ENCODE peak calls at places on chromosomes 2 and 18, in six cellular contexts. K, M, U, H, C and A are unnamed samples.

GRCh38 chr2:157899125-157899839 is 23.2 kb upstream of the ACVR1 start:
- DNase-seq in K (no peak), M (no peak), U (no peak), H (no peak), C (no peak), A (no peak)

GRCh38 chr2:39121523-39122063 is 742 bp upstream of the SOS1 start:
- DNase-seq in K (no peak), M (no peak), U (no peak), H (no peak), C (no peak), A (no peak)

GRCh38 chr2:232563580-232563979 is 13.1 kb downstream of the EIF4E2 start:
- DNase-seq in K (peak; percentile 77), M (peak; percentile 95), U (no peak), H (peak; percentile 33), C (no peak), A (no peak)

GRCh38 chr18:74514860-74515495 is 18.8 kb downstream of the CNDP2 start:
- DNase-seq in K (no peak), M (no peak), U (peak; percentile 7), H (no peak), C (no peak), A (no peak)

GRCh38 chr18:1995041-1995612 is 576.2 kb downstream of the METTL4 start:
- DNase-seq in K (no peak), M (no peak), U (no peak), H (no peak), C (no peak), A (no peak)

GRCh38 chr2:65482971-65483370 is 50.6 kb upstream of the SPRED2 start:
- DNase-seq in K (no peak), M (no peak), U (no peak), H (no peak), C (no peak), A (no peak)

GRCh38 chr2:111119004-111119846 is 1.5 kb upstream of the BCL2L11 start:
- DNase-seq in K (no peak), M (no peak), U (peak; percentile 48), H (peak; percentile 21), C (no peak), A (peak; percentile 23)

GRCh38 chr2:206096876-206097275 is 10.9 kb upstream of the INO80D start:
- DNase-seq in K (no peak), M (no peak), U (no peak), H (no peak), C (no peak), A (no peak)

GRCh38 chr2:172525601-172526000 is 30.3 kb upstream of the PDK1 start:
- DNase-seq in K (no peak), M (peak; percentile 40), U (no peak), H (no peak), C (no peak), A (no peak)

GRCh38 chr2:156156580-156156979 is 175.9 kb downstream of the NR4A2 start:
- DNase-seq in K (no peak), M (no peak), U (no peak), H (no peak), C (no peak), A (no peak)

GRCh38 chr2:163132850-163133249 is 294.3 kb upstream of the KCNH7 start:
- DNase-seq in K (peak; percentile 2), M (peak; percentile 57), U (no peak), H (peak; percentile 24), C (no peak), A (no peak)

GRCh38 chr2:98869272-98869641 is 66.8 kb downstream of the CRACDL start:
- DNase-seq in K (no peak), M (peak; percentile 99), U (peak; percentile 48), H (no peak), C (no peak), A (no peak)
- H3K4me1 ChIP-seq in K (peaks cover 1% of the 10 kb centered on the region), M (no peaks in the 10 kb centered on the region), U (no peaks in the 10 kb centered on the region), H (peaks cover 7% of the 10 kb centered on the region), C (peaks cover 8% of the 10 kb centered on the region), A (peaks cover 4% of the 10 kb centered on the region)

GRCh38 chr2:12289105-12289802 is 427.5 kb upstream of the TRIB2 start:
- DNase-seq in K (no peak), M (no peak), U (no peak), H (no peak), C (no peak), A (no peak)
- H4K91ac ChIP-seq in K (no peak overlapping the region), M (peak overlapping the region; percentile 86), U (no peak overlapping the region), H (no peak overlapping the region), C (no peak overlapping the region), A (no peak overlapping the region)

GRCh38 chr2:105378276-105378840 is 20.5 kb downstream of the FHL2 start:
- DNase-seq in K (no peak), M (peak; percentile 93), U (no peak), H (no peak), C (no peak), A (no peak)

GRCh38 chr2:105378921-105379383 is 19.9 kb downstream of the FHL2 start:
- DNase-seq in K (no peak), M (peak; percentile 37), U (no peak), H (no peak), C (no peak), A (no peak)

GRCh38 chr2:105376010-105376409 is 22.8 kb downstream of the FHL2 start:
- DNase-seq in K (no peak), M (peak; percentile 78), U (no peak), H (no peak), C (no peak), A (no peak)

GRCh38 chr2:105376789-105377231 is 22.0 kb downstream of the FHL2 start:
- DNase-seq in K (peak; percentile 92), M (peak; percentile 90), U (no peak), H (peak; percentile 85), C (no peak), A (no peak)

DNA sequence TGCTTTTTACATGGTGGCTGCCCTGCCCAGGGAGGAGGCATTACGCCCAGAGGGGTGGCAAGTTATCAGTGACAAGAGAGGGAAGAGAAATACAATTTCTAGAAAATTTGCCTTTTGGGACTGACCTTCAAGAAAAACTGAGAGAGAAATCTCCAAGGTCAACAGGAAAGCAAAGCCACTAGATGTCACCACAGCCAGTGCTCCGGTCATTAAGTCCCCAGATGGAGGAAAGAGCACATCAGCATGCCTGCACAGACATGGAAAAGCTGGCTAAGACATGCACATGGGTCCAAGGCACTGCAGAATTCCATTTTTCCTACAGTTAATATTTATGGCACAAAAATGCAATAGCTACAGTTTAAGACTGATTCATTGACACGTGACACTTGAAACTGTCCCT is 21.0 kb downstream of the FHL2 start:
- DNase-seq in K (no peak), M (peak; percentile 28), U (no peak), H (no peak), C (no peak), A (no peak)
- H3K4me1 ChIP-seq in K (peaks cover 68% of the 10 kb centered on the region), M (peaks cover 13% of the 10 kb centered on the region), U (no peaks in the 10 kb centered on the region), H (peaks cover 47% of the 10 kb centered on the region), C (no peaks in the 10 kb centered on the region), A (no peaks in the 10 kb centered on the region)

GRCh38 chr2:36387258-36387916 is 31.8 kb downstream of the CRIM1 start:
- DNase-seq in K (no peak), M (peak; percentile 28), U (no peak), H (peak; percentile 55), C (no peak), A (no peak)
- H4K91ac ChIP-seq in K (no peak overlapping the region), M (no peak overlapping the region), U (no peak overlapping the region), H (no peak overlapping the region), C (no peak overlapping the region), A (no peak overlapping the region)

DNA sequence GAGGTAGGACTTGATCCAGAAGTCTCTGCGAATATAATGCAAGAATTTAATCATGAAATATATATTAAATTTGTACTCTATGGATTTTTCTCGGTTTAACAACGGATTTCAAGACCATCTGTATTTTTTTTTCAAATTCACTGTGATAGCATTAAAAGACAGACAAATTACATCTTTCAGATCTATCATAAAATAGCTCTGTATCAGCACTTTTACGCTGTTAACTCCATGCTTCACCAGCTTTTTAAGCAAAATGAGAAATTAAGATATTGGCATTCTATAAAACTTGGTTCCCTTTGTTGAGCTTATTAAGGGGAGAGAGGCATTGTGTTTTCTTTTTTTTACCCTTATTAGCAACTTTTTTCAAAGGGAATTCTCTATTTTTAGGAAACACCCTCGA is 1377.6 kb upstream of the NXPH2 start:
- DNase-seq in K (no peak), M (no peak), U (no peak), H (no peak), C (no peak), A (no peak)
- H3K4me1 ChIP-seq in K (no peaks in the 10 kb centered on the region), M (no peaks in the 10 kb centered on the region), U (no peaks in the 10 kb centered on the region), H (no peaks in the 10 kb centered on the region), C (no peaks in the 10 kb centered on the region), A (no peaks in the 10 kb centered on the region)

GRCh38 chr2:119548516-119549120 is 4.4 kb downstream of the CFAP221 start:
- DNase-seq in K (no peak), M (no peak), U (no peak), H (no peak), C (no peak), A (no peak)

GRCh38 chr2:119544075-119545031 is at the start of gene CFAP221:
- DNase-seq in K (peak; percentile 28), M (peak; percentile 91), U (peak; percentile 81), H (peak; percentile 69), C (no peak), A (peak; percentile 85)

GRCh38 chr2:119545076-119545475 is 827 bp downstream of the CFAP221 start:
- DNase-seq in K (no peak), M (no peak), U (no peak), H (peak; percentile 17), C (no peak), A (no peak)

GRCh38 chr2:119546446-119546765 is 2.2 kb downstream of the CFAP221 start:
- DNase-seq in K (no peak), M (no peak), U (no peak), H (no peak), C (no peak), A (no peak)

DNA sequence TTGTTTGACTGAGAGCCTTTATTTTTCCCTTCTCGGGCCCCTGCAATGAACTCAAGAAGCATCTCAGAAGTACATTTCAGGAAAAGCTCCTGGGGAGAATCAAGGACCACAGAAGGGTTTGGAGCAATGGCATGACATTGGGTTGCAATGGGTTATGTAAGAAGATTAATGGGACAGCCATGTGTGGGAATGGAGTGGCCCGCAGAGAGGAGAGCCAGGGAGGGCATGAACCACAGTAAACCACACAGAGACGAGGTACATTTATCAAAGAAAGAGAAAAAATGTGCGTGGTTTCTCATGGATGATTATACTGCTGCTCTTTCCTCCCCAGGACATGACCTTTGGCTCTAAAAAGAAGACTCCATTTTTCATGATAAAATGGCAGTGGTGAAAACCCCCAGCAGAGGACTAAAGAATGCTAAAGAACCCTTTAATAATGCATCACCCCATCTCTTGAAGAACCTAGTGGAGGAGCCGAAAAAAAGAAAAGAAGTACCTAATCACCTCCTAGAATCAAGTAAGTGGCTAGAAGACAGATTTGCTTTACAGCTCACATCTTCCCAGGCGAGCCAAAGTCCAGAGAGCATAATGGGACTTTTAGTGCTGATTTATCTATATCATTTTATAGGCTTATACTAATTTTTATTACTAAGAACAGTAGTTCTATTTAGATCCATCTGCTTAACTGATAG is 1.7 kb downstream of the CFAP221 start:
- DNase-seq in K (no peak), M (no peak), U (no peak), H (peak; percentile 27), C (no peak), A (no peak)
- H4K91ac ChIP-seq in K (no peak overlapping the region), M (no peak overlapping the region), U (no peak overlapping the region), H (no peak overlapping the region), C (no peak overlapping the region), A (no peak overlapping the region)